ENCODE peak calls at places on chromosomes 12 and 14, in eight cellular contexts. I is foreskin keratinocyte, L is lung, A is HCT116, Y is A549, C is vagina, O is right atrium auricular region, T is lower lobe of right lung. G is an unnamed sample.

GRCh38 chr12:113424915-113425823 is 3.0 kb downstream of the SDSL start:
- DNase-seq in I (no peak), L (peak; percentile 50), A (no peak), Y (peak; percentile 58), C (no peak), O (peak; percentile 73), T (peak; percentile 69), G (no peak)

GRCh38 chr14:97602438-97603117 is 805.4 kb downstream of the VRK1 start:
- DNase-seq in I (no peak), L (no peak), A (no peak), Y (no peak), C (no peak), O (no peak), T (no peak), G (no peak)

GRCh38 chr12:22792198-22792597 is 167.2 kb downstream of the ETNK1 start:
- DNase-seq in I (peak; percentile 26), L (no peak), A (no peak), Y (no peak), C (no peak), O (no peak), T (no peak), G (no peak)

GRCh38 chr12:26833692-26834168 is 736 bp upstream of the ITPR2 start:
- DNase-seq in I (no peak), L (peak; percentile 61), A (no peak), Y (no peak), C (no peak), O (no peak), T (peak; percentile 75), G (peak; percentile 28)

GRCh38 chr14:75523771-75524171 is 1.5 kb downstream of the BATF start:
- DNase-seq in I (no peak), L (no peak), A (no peak), Y (no peak), C (no peak), O (no peak), T (no peak), G (no peak)

GRCh38 chr12:104667139-104667538 is 210.4 kb downstream of the CHST11 start:
- DNase-seq in I (no peak), L (peak; percentile 46), A (no peak), Y (no peak), C (no peak), O (no peak), T (no peak), G (peak; percentile 46)

GRCh38 chr12:43501705-43502104 is 50.3 kb downstream of the ADAMTS20 start:
- DNase-seq in I (no peak), L (no peak), A (peak; percentile 36), Y (peak; percentile 4), C (no peak), O (no peak), T (no peak), G (no peak)

GRCh38 chr12:49462103-49462739 is 76.6 kb upstream of the KCNH3 start:
- DNase-seq in I (no peak), L (no peak), A (no peak), Y (no peak), C (no peak), O (no peak), T (no peak), G (no peak)

GRCh38 chr14:100890044-100890443 is 13.5 kb downstream of the RTL1 start:
- DNase-seq in I (no peak), L (no peak), A (no peak), Y (no peak), C (no peak), O (no peak), T (peak; percentile 19), G (no peak)

GRCh38 chr12:118183711-118184110 is 47.8 kb downstream of the PEBP1 start:
- DNase-seq in I (no peak), L (no peak), A (no peak), Y (no peak), C (no peak), O (no peak), T (no peak), G (no peak)

GRCh38 chr12:2286461-2287131 is 233.8 kb downstream of the CACNA1C start:
- DNase-seq in I (no peak), L (no peak), A (no peak), Y (no peak), C (no peak), O (no peak), T (no peak), G (no peak)

GRCh38 chr14:40340708-40341107 is 908.5 kb upstream of the FBXO33 start:
- DNase-seq in I (no peak), L (no peak), A (no peak), Y (no peak), C (no peak), O (no peak), T (no peak), G (no peak)

GRCh38 chr12:118560733-118561132 is 184.4 kb downstream of the SUDS3 start:
- DNase-seq in I (no peak), L (no peak), A (no peak), Y (no peak), C (no peak), O (no peak), T (no peak), G (no peak)

GRCh38 chr14:73116079-73116665 is 20.1 kb upstream of the PSEN1 start:
- DNase-seq in I (no peak), L (no peak), A (no peak), Y (no peak), C (no peak), O (no peak), T (no peak), G (no peak)
- H3K27ac ChIP-seq in I (no peak overlapping the region), L (no peak overlapping the region), A (no peak overlapping the region), Y (no peak overlapping the region), C (no peak overlapping the region), O (peak overlapping the region; percentile 40), T (no peak overlapping the region), G (no peak overlapping the region)

GRCh38 chr12:116277393-116278258 is at the start of gene MED13L:
- DNase-seq in I (no peak), L (peak; percentile 87), A (peak; percentile 57), Y (peak; percentile 93), C (no peak), O (peak; percentile 88), T (peak; percentile 91), G (peak; percentile 87)

GRCh38 chr12:116280590-116281290 is 3.2 kb upstream of the MED13L start:
- DNase-seq in I (no peak), L (no peak), A (no peak), Y (no peak), C (no peak), O (no peak), T (no peak), G (no peak)

GRCh38 chr12:116276433-116277216 is 868 bp downstream of the MED13L start:
- DNase-seq in I (no peak), L (peak; percentile 59), A (no peak), Y (peak; percentile 49), C (no peak), O (peak; percentile 77), T (peak; percentile 86), G (peak; percentile 58)

GRCh38 chr12:116278667-116279066 is 1.2 kb upstream of the MED13L start:
- DNase-seq in I (no peak), L (no peak), A (no peak), Y (no peak), C (no peak), O (no peak), T (no peak), G (no peak)

DNA sequence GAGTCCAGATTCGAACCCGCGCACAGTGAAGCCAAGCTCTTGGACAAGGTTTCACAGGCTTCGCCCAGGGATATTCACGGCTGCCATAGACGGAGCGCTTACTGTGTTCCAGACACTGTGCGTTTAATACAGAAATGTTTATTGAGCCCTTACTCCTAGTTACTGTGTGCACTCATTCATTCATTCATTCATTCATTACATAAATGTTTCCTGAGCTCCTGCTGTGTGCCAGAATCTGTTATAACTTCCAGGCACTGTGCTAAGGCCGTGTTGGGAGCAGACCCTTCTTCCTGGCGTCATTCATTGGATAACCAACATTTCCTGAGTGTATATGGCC is 734 bp upstream of the MED13L start:
- DNase-seq in I (no peak), L (no peak), A (no peak), Y (no peak), C (no peak), O (no peak), T (no peak), G (no peak)
- H3K27ac ChIP-seq in I (peak overlapping the region; percentile 75), L (peak overlapping the region; percentile 58), A (peak overlapping the region; percentile 78), Y (peak overlapping the region; percentile 99), C (peak overlapping the region; percentile 91), O (peak overlapping the region; percentile 86), T (peak overlapping the region; percentile 93), G (peak overlapping the region; percentile 89)

DNA sequence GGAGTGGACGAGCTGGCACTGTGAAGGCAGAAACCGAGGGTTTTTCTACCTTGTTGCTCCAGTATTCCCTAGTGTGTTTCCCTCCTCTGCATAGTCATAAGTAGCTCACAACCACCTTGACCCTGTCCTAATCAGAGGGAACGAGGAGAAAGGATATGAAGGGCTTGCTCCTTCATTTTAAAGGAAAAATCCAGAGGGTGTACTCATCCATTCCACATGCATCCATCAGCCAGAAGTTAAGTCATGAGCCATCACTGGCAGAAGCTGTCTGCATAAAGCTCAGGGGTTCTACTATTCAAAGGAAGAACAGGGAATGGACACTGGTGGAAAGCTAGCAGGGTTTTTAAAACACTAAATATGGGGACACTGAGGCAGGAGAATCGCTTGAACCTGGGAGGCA is 84.3 kb upstream of the FOXN3 start:
- DNase-seq in I (no peak), L (no peak), A (no peak), Y (no peak), C (no peak), O (peak; percentile 42), T (no peak), G (no peak)
- H3K27ac ChIP-seq in I (no peak overlapping the region), L (no peak overlapping the region), A (no peak overlapping the region), Y (no peak overlapping the region), C (no peak overlapping the region), O (no peak overlapping the region), T (no peak overlapping the region), G (no peak overlapping the region)

GRCh38 chr12:114668905-114669304 is 15.1 kb downstream of the TBX3 start:
- DNase-seq in I (no peak), L (no peak), A (no peak), Y (no peak), C (no peak), O (no peak), T (no peak), G (no peak)

GRCh38 chr12:114669501-114670256 is 14.3 kb downstream of the TBX3 start:
- DNase-seq in I (no peak), L (no peak), A (no peak), Y (no peak), C (no peak), O (no peak), T (no peak), G (no peak)

GRCh38 chr12:114666746-114667668 is 17.0 kb downstream of the TBX3 start:
- DNase-seq in I (no peak), L (no peak), A (no peak), Y (no peak), C (no peak), O (no peak), T (no peak), G (no peak)

GRCh38 chr12:114668151-114668891 is 15.7 kb downstream of the TBX3 start:
- DNase-seq in I (peak; percentile 70), L (peak; percentile 66), A (peak; percentile 61), Y (peak; percentile 94), C (no peak), O (peak; percentile 82), T (peak; percentile 73), G (peak; percentile 94)

DNA sequence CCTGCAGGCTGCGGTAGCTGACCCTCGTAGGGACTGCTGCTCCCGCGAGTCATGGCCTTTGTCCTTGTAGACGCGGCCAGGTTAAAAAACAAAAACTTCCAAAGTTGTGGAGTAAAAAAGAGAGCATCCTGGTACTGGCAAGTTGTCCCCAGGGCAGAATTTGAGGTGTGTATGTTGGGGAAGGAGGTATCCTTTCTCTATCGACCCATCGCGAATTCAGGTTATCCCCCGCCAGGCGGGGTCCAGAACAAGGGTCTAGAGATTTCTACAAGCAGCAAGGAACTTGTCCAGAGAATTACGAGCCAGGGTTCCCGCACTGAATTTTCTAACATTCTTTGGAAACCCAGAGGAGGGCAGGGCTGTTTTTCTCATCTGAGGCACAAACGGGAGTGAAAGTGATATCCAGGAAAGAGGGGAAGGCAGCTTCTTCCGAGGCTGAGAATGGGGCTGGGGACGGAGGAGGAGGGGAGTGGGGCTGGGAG is 16.3 kb downstream of the TBX3 start:
- DNase-seq in I (no peak), L (no peak), A (no peak), Y (no peak), C (no peak), O (no peak), T (no peak), G (no peak)
- H3K27ac ChIP-seq in I (no peak overlapping the region), L (no peak overlapping the region), A (no peak overlapping the region), Y (peak overlapping the region; percentile 92), C (peak overlapping the region; percentile 99), O (no peak overlapping the region), T (peak overlapping the region; percentile 84), G (peak overlapping the region; percentile 88)

G was measured in prostate gland.